ENCODE peak calls at places on chromosomes 7 and 10, in ten cellular contexts. S is mucosa of gallbladder; Z is stimulated activated CD4-positive, alpha-beta T cell treated with anti-CD3 and anti-CD28 coated beads, Interleukin-4, amount 100 ng/mL, for 24 hours; Y is dermis microvascular lymphatic vessel endothelial cell; G is left colon; O is hypothalamus; W is activated CD4-positive, alpha-beta T cell treated with anti-CD3 and anti-CD28 coated beads for 48 hours; M is NCI-H1417 treated with DMSO at 0.1 percent for 48 hours; J is DND-41; R is stimulated activated naive CD4-positive, alpha-beta T cell. A is an unnamed sample.

GRCh38 chr10:98316661-98317060 is 48.7 kb upstream of the LOXL4 start:
- DNase-seq in S (no peak), Z (no peak), Y (peak), G (no peak), O (no peak), W (no peak), M (no peak), J (no peak), R (no peak), A (no peak)

GRCh38 chr7:108094933-108095710 is 35.0 kb downstream of the LAMB4 start:
- DNase-seq in S (peak), Z (no peak), Y (peak), G (peak), O (no peak), W (no peak), M (no peak), J (no peak), R (no peak), A (no peak)

GRCh38 chr7:116522247-116522646 is 2.6 kb upstream of the CAV1 start:
- DNase-seq in S (no peak), Z (no peak), Y (peak), G (no peak), O (no peak), W (no peak), M (no peak), J (no peak), R (no peak), A (no peak)

GRCh38 chr7:22563621-22564241 is 63.7 kb upstream of the STEAP1B start:
- DNase-seq in S (no peak), Z (peak), Y (no peak), G (no peak), O (no peak), W (peak), M (no peak), J (no peak), R (no peak), A (no peak)

GRCh38 chr7:1638113-1638726 is 31.9 kb upstream of the ELFN1 start:
- DNase-seq in S (no peak), Z (no peak), Y (no peak), G (no peak), O (no peak), W (no peak), M (no peak), J (no peak), R (no peak), A (no peak)

GRCh38 chr10:71613303-71613777 is 106.2 kb downstream of the C10orf105 start:
- DNase-seq in S (peak), Z (no peak), Y (peak), G (peak), O (no peak), W (no peak), M (no peak), J (no peak), R (no peak), A (no peak)

GRCh38 chr7:155961241-155962190 is 149.3 kb upstream of the SHH start:
- DNase-seq in S (no peak), Z (peak), Y (no peak), G (no peak), O (no peak), W (peak), M (no peak), J (no peak), R (no peak), A (no peak)

GRCh38 chr10:74855027-74855426 is 28.6 kb downstream of the KAT6B start:
- DNase-seq in S (no peak), Z (no peak), Y (no peak), G (peak), O (no peak), W (peak), M (no peak), J (no peak), R (no peak), A (no peak)

GRCh38 chr7:158910254-158911053 is 54.1 kb downstream of the DYNC2I1 start:
- DNase-seq in S (no peak), Z (no peak), Y (no peak), G (no peak), O (no peak), W (no peak), M (no peak), J (no peak), R (no peak), A (no peak)

GRCh38 chr10:29585488-29585976 is 49.2 kb downstream of the SVIL start:
- DNase-seq in S (no peak), Z (no peak), Y (no peak), G (no peak), O (no peak), W (no peak), M (no peak), J (no peak), R (no peak), A (no peak)

GRCh38 chr7:54817125-54817524 is 58.1 kb upstream of the SEC61G start:
- DNase-seq in S (no peak), Z (no peak), Y (no peak), G (no peak), O (no peak), W (no peak), M (no peak), J (no peak), R (no peak), A (no peak)

GRCh38 chr7:55132890-55133551 is 114.2 kb downstream of the EGFR start:
- DNase-seq in S (peak), Z (peak), Y (peak), G (peak), O (no peak), W (peak), M (no peak), J (no peak), R (no peak), A (no peak)

GRCh38 chr7:158581440-158582088 is 6.1 kb downstream of the PTPRN2 start:
- DNase-seq in S (peak), Z (no peak), Y (no peak), G (peak), O (no peak), W (no peak), M (no peak), J (no peak), R (no peak), A (no peak)

GRCh38 chr10:119521443-119522204 is 20.9 kb downstream of the RGS10 start:
- DNase-seq in S (no peak), Z (no peak), Y (no peak), G (no peak), O (no peak), W (no peak), M (no peak), J (no peak), R (no peak), A (no peak)

GRCh38 chr10:84172435-84173356 is 905 bp upstream of the GPR15LG start:
- DNase-seq in S (no peak), Z (no peak), Y (no peak), G (peak), O (no peak), W (no peak), M (no peak), J (no peak), R (no peak), A (no peak)

GRCh38 chr10:78925275-78925674 is 143.5 kb upstream of the ZMIZ1 start:
- DNase-seq in S (no peak), Z (no peak), Y (no peak), G (no peak), O (no peak), W (no peak), M (no peak), J (no peak), R (no peak), A (no peak)

GRCh38 chr7:148567524-148567923 is 23.0 kb upstream of the C7orf33 start:
- DNase-seq in S (no peak), Z (no peak), Y (no peak), G (no peak), O (no peak), W (no peak), M (no peak), J (no peak), R (no peak), A (no peak)

GRCh38 chr10:116158036-116158435 is 115.0 kb downstream of the GFRA1 start:
- DNase-seq in S (no peak), Z (no peak), Y (no peak), G (no peak), O (no peak), W (no peak), M (no peak), J (no peak), R (no peak), A (no peak)

GRCh38 chr10:63103971-63104409 is 29.1 kb upstream of the NRBF2 start:
- DNase-seq in S (no peak), Z (peak), Y (no peak), G (no peak), O (no peak), W (peak), M (no peak), J (no peak), R (no peak), A (no peak)

GRCh38 chr7:36260481-36260880 is 107.4 kb downstream of the EEPD1 start:
- DNase-seq in S (no peak), Z (no peak), Y (no peak), G (no peak), O (no peak), W (no peak), M (no peak), J (no peak), R (no peak), A (no peak)

GRCh38 chr7:153386581-153386980 is 627.0 kb downstream of the ACTR3B start:
- DNase-seq in S (no peak), Z (no peak), Y (no peak), G (no peak), O (no peak), W (no peak), M (no peak), J (no peak), R (no peak), A (no peak)

GRCh38 chr7:1787241-1787640 is 117.2 kb downstream of the ELFN1 start:
- DNase-seq in S (no peak), Z (no peak), Y (no peak), G (no peak), O (no peak), W (no peak), M (no peak), J (no peak), R (no peak), A (no peak)

GRCh38 chr10:104350146-104350635 is 3.4 kb upstream of the CFAP58 start:
- DNase-seq in S (no peak), Z (no peak), Y (no peak), G (no peak), O (no peak), W (no peak), M (peak), J (peak), R (peak), A (no peak)

GRCh38 chr7:155257482-155258232 is 40.0 kb upstream of the INSIG1 start:
- DNase-seq in S (peak), Z (no peak), Y (peak), G (peak), O (no peak), W (no peak), M (no peak), J (no peak), R (no peak), A (no peak)

GRCh38 chr10:79434223-79434687 is 11.2 kb downstream of the ZCCHC24 start:
- DNase-seq in S (no peak), Z (no peak), Y (no peak), G (peak), O (no peak), W (peak), M (no peak), J (no peak), R (no peak), A (no peak)

GRCh38 chr10:43795639-43796038 is 147.0 kb upstream of the ZNF32 start:
- DNase-seq in S (no peak), Z (no peak), Y (no peak), G (no peak), O (no peak), W (no peak), M (no peak), J (no peak), R (no peak), A (no peak)

GRCh38 chr7:73908123-73908611 is 47.2 kb downstream of the TMEM270 start:
- DNase-seq in S (no peak), Z (no peak), Y (no peak), G (no peak), O (no peak), W (no peak), M (no peak), J (no peak), R (no peak), A (no peak)

GRCh38 chr10:117946525-117947070 is 100.1 kb downstream of the RAB11FIP2 start:
- DNase-seq in S (no peak), Z (no peak), Y (no peak), G (no peak), O (no peak), W (no peak), M (no peak), J (no peak), R (no peak), A (no peak)

GRCh38 chr10:133164816-133165555 is 5.0 kb downstream of the KNDC1 start:
- DNase-seq in S (no peak), Z (no peak), Y (no peak), G (peak), O (no peak), W (no peak), M (no peak), J (no peak), R (no peak), A (no peak)

GRCh38 chr7:28858206-28858605 is 99.9 kb downstream of the TRIL start:
- DNase-seq in S (no peak), Z (no peak), Y (no peak), G (no peak), O (no peak), W (no peak), M (no peak), J (no peak), R (no peak), A (no peak)

GRCh38 chr10:85735997-85736396 is 630.6 kb downstream of the GRID1 start:
- DNase-seq in S (no peak), Z (no peak), Y (no peak), G (no peak), O (no peak), W (no peak), M (no peak), J (no peak), R (no peak), A (no peak)

GRCh38 chr10:99621454-99622246 is 1.4 kb upstream of the SLC25A28 start:
- DNase-seq in S (no peak), Z (no peak), Y (peak), G (no peak), O (no peak), W (no peak), M (no peak), J (no peak), R (no peak), A (no peak)

A was measured in amygdala.